ENCODE peak calls at places on chromosomes 4 and X, in five cellular contexts. R is bronchial epithelial cell, O is cardiac fibroblast, Z is astrocyte, K is fibroblast of mammary gland. W is an unnamed sample.

GRCh38 chr4:54802336-54802735 is 144.6 kb downstream of the KIT start:
- DNase-seq in R (no peak), O (no peak), Z (no peak), K (peak; percentile 22), W (no peak)

GRCh38 chr4:88097301-88097700 is 61.1 kb downstream of the ABCG2 start:
- DNase-seq in R (no peak), O (no peak), Z (no peak), K (peak; percentile 62), W (no peak)

GRCh38 chrX:150438165-150438564 is 75.0 kb downstream of the MAMLD1 start:
- DNase-seq in R (no peak), O (peak; percentile 66), Z (no peak), K (peak; percentile 12), W (no peak)

GRCh38 chr4:52244103-52244772 is 193.1 kb downstream of the SPATA18 start:
- DNase-seq in R (no peak), O (no peak), Z (no peak), K (no peak), W (no peak)

GRCh38 chr4:189660737-189661330 is 279.8 kb upstream of the FRG1 start:
- DNase-seq in R (no peak), O (no peak), Z (no peak), K (no peak), W (no peak)

GRCh38 chrX:107355533-107355932 is 93.9 kb upstream of the FRMPD3 start:
- DNase-seq in R (no peak), O (no peak), Z (no peak), K (no peak), W (no peak)

GRCh38 chrX:120457766-120458180 is 11.3 kb downstream of the LAMP2 start:
- DNase-seq in R (peak; percentile 96), O (peak; percentile 85), Z (peak; percentile 90), K (peak; percentile 92), W (no peak)

GRCh38 chrX:110915120-110915519 is 119.5 kb upstream of the CHRDL1 start:
- DNase-seq in R (peak; percentile 54), O (peak; percentile 33), Z (peak; percentile 86), K (peak; percentile 93), W (no peak)

GRCh38 chrX:105375816-105376215 is 155.3 kb upstream of the TEX13A start:
- DNase-seq in R (peak; percentile 74), O (peak; percentile 75), Z (peak; percentile 2), K (peak; percentile 75), W (no peak)

GRCh38 chrX:18792828-18793227 is 85.4 kb downstream of the PPEF1 start:
- DNase-seq in R (no peak), O (no peak), Z (no peak), K (no peak), W (no peak)

GRCh38 chrX:22081475-22082092 is 49.5 kb downstream of the PHEX start:
- DNase-seq in R (peak; percentile 43), O (peak; percentile 71), Z (peak; percentile 16), K (peak; percentile 69), W (peak; percentile 40)

GRCh38 chrX:129719931-129720520 is 18.8 kb upstream of the XPNPEP2 start:
- DNase-seq in R (no peak), O (peak; percentile 42), Z (peak; percentile 4), K (no peak), W (no peak)

GRCh38 chr4:74311696-74312313 is 3.5 kb downstream of the EPGN start:
- DNase-seq in R (peak; percentile 69), O (peak; percentile 83), Z (peak; percentile 39), K (peak; percentile 76), W (no peak)

GRCh38 chr4:130712038-130712437 is 1616.1 kb downstream of the C4orf33 start:
- DNase-seq in R (peak; percentile 63), O (peak; percentile 36), Z (peak; percentile 2), K (peak; percentile 25), W (no peak)

GRCh38 chr4:88725986-88726385 is 28.4 kb upstream of the NAP1L5 start:
- DNase-seq in R (no peak), O (no peak), Z (no peak), K (peak; percentile 28), W (no peak)

GRCh38 chr4:136306361-136306760 is 1225.9 kb downstream of the PCDH18 start:
- DNase-seq in R (no peak), O (no peak), Z (no peak), K (no peak), W (no peak)

GRCh38 chr4:3744901-3745300 is 21.3 kb upstream of the ADRA2C start:
- DNase-seq in R (no peak), O (no peak), Z (no peak), K (no peak), W (no peak)

GRCh38 chr4:8648816-8649630 is 56.5 kb downstream of the CPZ start:
- DNase-seq in R (no peak), O (no peak), Z (no peak), K (no peak), W (no peak)

GRCh38 chr4:11424000-11424399 is 4.7 kb downstream of the HS3ST1 start:
- DNase-seq in R (peak; percentile 74), O (peak; percentile 46), Z (no peak), K (no peak), W (no peak)

GRCh38 chr4:84547211-84547610 is 35.7 kb upstream of the CDS1 start:
- DNase-seq in R (peak; percentile 8), O (peak; percentile 9), Z (no peak), K (peak; percentile 10), W (no peak)

GRCh38 chr4:15920723-15921591 is 17.6 kb downstream of the FGFBP1 start:
- DNase-seq in R (peak; percentile 97), O (peak; percentile 98), Z (peak; percentile 98), K (peak; percentile 99), W (peak; percentile 90)

GRCh38 chr4:55920571-55920970 is 28.2 kb upstream of the CEP135 start:
- DNase-seq in R (no peak), O (peak; percentile 18), Z (no peak), K (peak; percentile 30), W (no peak)

GRCh38 chr4:73620115-73620792 is at the start of gene RASSF6:
- DNase-seq in R (peak; percentile 88), O (no peak), Z (peak; percentile 5), K (no peak), W (no peak)

GRCh38 chrX:153906126-153906917 is 1.8 kb downstream of the AVPR2 start:
- DNase-seq in R (no peak), O (no peak), Z (no peak), K (no peak), W (no peak)

GRCh38 chrX:136168929-136169735 is 21.8 kb downstream of the FHL1 start:
- DNase-seq in R (peak; percentile 53), O (peak; percentile 81), Z (peak; percentile 90), K (peak; percentile 94), W (no peak)

GRCh38 chr4:850323-850945 is 24.5 kb upstream of the CPLX1 start:
- DNase-seq in R (no peak), O (no peak), Z (no peak), K (no peak), W (no peak)

GRCh38 chr4:152352645-152353116 is 183.2 kb downstream of the FBXW7 start:
- DNase-seq in R (peak; percentile 96), O (peak; percentile 97), Z (peak; percentile 99), K (peak; percentile 98), W (peak; percentile 23)

GRCh38 chr4:184100297-184100885 is 117.3 kb downstream of the ENPP6 start:
- DNase-seq in R (peak; percentile 3), O (peak; percentile 20), Z (no peak), K (no peak), W (no peak)
- TF ChIP-seq CTCF in R (peak; percentile 80), O (peak; percentile 78), Z (no peak), K (peak; percentile 44), W (no peak)

DNA sequence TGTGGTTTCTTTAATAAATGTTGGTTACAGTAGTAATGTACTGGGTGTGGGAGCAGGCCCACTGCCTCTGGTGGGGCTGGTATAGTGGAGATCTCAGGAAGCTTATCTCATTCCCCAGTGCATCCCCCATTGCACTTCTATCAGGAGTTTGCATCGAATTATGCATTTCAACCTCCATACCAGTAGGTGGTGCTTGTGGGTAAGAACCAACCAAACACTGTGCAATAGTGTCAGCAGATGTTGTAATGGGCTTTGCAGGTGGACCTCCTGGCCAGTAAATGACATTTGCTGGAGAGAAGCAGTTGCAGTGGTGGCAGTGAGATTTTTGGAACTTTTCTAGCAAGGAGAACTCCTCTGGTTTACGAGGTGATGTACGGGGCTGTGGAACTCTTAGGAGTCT is 150.6 kb downstream of the POU3F4 start:
- DNase-seq in R (no peak), O (no peak), Z (no peak), K (no peak), W (no peak)
- TF ChIP-seq CTCF in R (no peak), O (no peak), Z (no peak), K (peak; percentile 17), W (no peak)

GRCh38 chr4:61408163-61408562 is 208.0 kb downstream of the ADGRL3 start:
- DNase-seq in R (no peak), O (no peak), Z (no peak), K (no peak), W (no peak)

GRCh38 chr4:61401771-61402170 is 201.6 kb downstream of the ADGRL3 start:
- DNase-seq in R (no peak), O (no peak), Z (no peak), K (no peak), W (no peak)

GRCh38 chr4:61408861-61409260 is 208.7 kb downstream of the ADGRL3 start:
- DNase-seq in R (peak; percentile 54), O (no peak), Z (no peak), K (no peak), W (no peak)

GRCh38 chr4:61406677-61407076 is 206.6 kb downstream of the ADGRL3 start:
- DNase-seq in R (no peak), O (no peak), Z (peak; percentile 10), K (no peak), W (no peak)

DNA sequence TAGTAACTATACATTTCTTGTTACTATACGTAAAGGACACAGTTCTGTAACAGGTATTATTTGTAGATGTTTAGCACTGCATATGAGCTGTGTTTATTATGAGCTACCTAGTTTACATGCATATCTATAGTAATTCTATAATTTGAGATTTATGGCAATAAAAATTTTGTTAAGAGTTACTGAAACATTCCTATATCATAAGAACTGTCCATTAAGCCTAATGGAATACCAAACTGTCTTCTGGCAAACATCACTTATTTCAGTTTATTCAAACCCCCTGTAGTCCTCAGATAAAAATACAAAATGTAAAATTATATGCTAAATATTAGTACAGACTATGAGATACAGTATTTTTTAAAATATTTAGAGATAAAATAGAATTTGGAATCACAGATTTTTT is 205.2 kb downstream of the ADGRL3 start:
- DNase-seq in R (no peak), O (no peak), Z (no peak), K (no peak), W (no peak)
- TF ChIP-seq CTCF in R (no peak), O (no peak), Z (no peak), K (no peak), W (no peak)

GRCh38 chr4:29805245-29805644 is 914.9 kb upstream of the PCDH7 start:
- DNase-seq in R (no peak), O (no peak), Z (no peak), K (no peak), W (no peak)
- TF ChIP-seq CTCF in R (no peak), O (no peak), Z (no peak), K (no peak), W (no peak)